ENCODE peak calls at places on chromosomes 7 and 10, in four cellular contexts. Y is CD8-positive, alpha-beta memory T cell; Z is fibroblast of lung; X is osteoblast. L is an unnamed sample.

GRCh38 chr10:64093946-64094560 is 572.9 kb downstream of the REEP3 start:
- DNase-seq in X (no peak), Z (no peak), Y (no peak), L (no peak)

GRCh38 chr7:8625612-8626011 is 192.2 kb downstream of the NXPH1 start:
- DNase-seq in Z (no peak), Y (no peak), X (no peak), L (no peak)

GRCh38 chr7:123355576-123356195 is 155.9 kb upstream of the SLC13A1 start:
- DNase-seq in Z (no peak), X (no peak), Y (no peak), L (no peak)

GRCh38 chr7:42734568-42734967 is 177.3 kb downstream of the C7orf25 start:
- DNase-seq in Y (no peak), X (peak; percentile 80), Z (peak; percentile 8), L (no peak)

GRCh38 chr10:132826524-132827422 is 40.8 kb upstream of the NKX6-2 start:
- DNase-seq in Y (no peak), Z (no peak), X (no peak), L (no peak)

GRCh38 chr7:100568936-100569844 is 4.5 kb downstream of the SAP25 start:
- DNase-seq in Z (no peak), Y (peak; percentile 47), X (peak; percentile 88), L (peak; percentile 40)

GRCh38 chr10:74039561-74040145 is 41.7 kb downstream of the VCL start:
- DNase-seq in Y (no peak), Z (peak; percentile 79), X (peak; percentile 89), L (peak; percentile 73)

GRCh38 chr10:5283305-5284158 is 81.2 kb upstream of the UCN3 start:
- DNase-seq in Z (peak; percentile 66), X (no peak), Y (no peak), L (peak; percentile 70)

GRCh38 chr10:35781643-35782035 is 139.5 kb upstream of the FZD8 start:
- DNase-seq in Y (no peak), Z (no peak), X (no peak), L (no peak)

GRCh38 chr7:142513221-142513955 is 235.9 kb upstream of the PRSS1 start:
- DNase-seq in X (no peak), Y (no peak), Z (no peak), L (peak; percentile 80)

GRCh38 chr10:61643316-61643751 is 19.4 kb upstream of the CABCOCO1 start:
- DNase-seq in X (peak; percentile 15), Z (peak; percentile 51), Y (no peak), L (peak; percentile 75)

GRCh38 chr7:18675579-18675978 is 180.0 kb downstream of the HDAC9 start:
- DNase-seq in Z (no peak), X (no peak), Y (no peak), L (no peak)

GRCh38 chr10:14707441-14707840 is 67.3 kb downstream of the FAM107B start:
- DNase-seq in Z (no peak), Y (no peak), X (peak; percentile 59), L (peak; percentile 64)

GRCh38 chr7:347644-348479 is 57.9 kb downstream of the FOXL3 start:
- DNase-seq in Y (no peak), X (no peak), Z (no peak), L (no peak)

GRCh38 chr7:35697414-35698175 is 2.7 kb upstream of the HERPUD2 start:
- DNase-seq in Y (no peak), X (no peak), Z (peak; percentile 39), L (peak; percentile 61)

GRCh38 chr10:74558403-74558802 is 268.0 kb upstream of the KAT6B start:
- DNase-seq in Z (no peak), X (no peak), Y (no peak), L (no peak)

GRCh38 chr7:6530626-6531491 is 20.4 kb downstream of the GRID2IP start:
- DNase-seq in Z (no peak), X (peak; percentile 73), Y (peak; percentile 65), L (peak; percentile 7)

GRCh38 chr7:29146082-29146706 is at the start of gene CPVL:
- DNase-seq in Z (no peak), Y (no peak), X (no peak), L (no peak)

GRCh38 chr10:126729314-126729871 is 58.9 kb upstream of the C10orf90 start:
- DNase-seq in Y (no peak), Z (no peak), X (no peak), L (peak; percentile 36)

GRCh38 chr10:110215751-110216150 is 8.3 kb downstream of the MXI1 start:
- DNase-seq in Y (no peak), Z (no peak), X (no peak), L (no peak)

GRCh38 chr7:138663741-138664710 is 37.1 kb downstream of the SVOPL start:
- DNase-seq in X (no peak), Z (peak; percentile 2), Y (no peak), L (peak; percentile 62)

GRCh38 chr7:92634125-92634710 is 44.0 kb upstream of the FAM133B start:
- DNase-seq in X (no peak), Y (no peak), Z (peak; percentile 20), L (no peak)

GRCh38 chr7:16084370-16084769 is 337.0 kb downstream of the CRPPA start:
- DNase-seq in Y (no peak), X (no peak), Z (peak; percentile 22), L (peak; percentile 39)

GRCh38 chr10:117090831-117091230 is 47.2 kb downstream of the VAX1 start:
- DNase-seq in X (no peak), Z (no peak), Y (no peak), L (no peak)

GRCh38 chr7:81415181-81415580 is 354.7 kb downstream of the HGF start:
- DNase-seq in X (no peak), Z (no peak), Y (no peak), L (no peak)

GRCh38 chr7:140316165-140316661 is 82.1 kb downstream of the SLC37A3 start:
- DNase-seq in X (peak; percentile 94), Y (no peak), Z (peak; percentile 62), L (peak; percentile 88)

GRCh38 chr10:99619090-99619800 is 994 bp downstream of the SLC25A28 start:
- DNase-seq in Z (peak; percentile 18), Y (no peak), X (peak; percentile 90), L (peak; percentile 57)

GRCh38 chr7:83449781-83450180 is 199.2 kb downstream of the SEMA3E start:
- DNase-seq in X (no peak), Z (no peak), Y (no peak), L (no peak)

GRCh38 chr7:144256112-144256511 is 8.5 kb downstream of the OR2A7 start:
- DNase-seq in Y (no peak), X (no peak), Z (peak; percentile 75), L (no peak)

GRCh38 chr10:63227207-63227895 is 94.2 kb downstream of the NRBF2 start:
- DNase-seq in Z (no peak), Y (no peak), X (no peak), L (no peak)

GRCh38 chr7:69635572-69636190 is 37.4 kb downstream of the AUTS2 start:
- DNase-seq in X (no peak), Z (no peak), Y (no peak), L (no peak)

GRCh38 chr10:30007406-30007805 is 52.0 kb downstream of the JCAD start:
- DNase-seq in Y (no peak), Z (no peak), X (no peak), L (peak; percentile 51)

GRCh38 chr10:19791032-19791431 is 25.2 kb upstream of the PLXDC2 start:
- DNase-seq in X (no peak), Y (no peak), Z (no peak), L (no peak)

GRCh38 chr10:130360826-130361311 is 224.7 kb downstream of the GLRX3 start:
- DNase-seq in Y (no peak), Z (no peak), X (peak; percentile 74), L (no peak)

GRCh38 chr10:23314835-23315239 is 29.8 kb downstream of the C10orf67 start:
- DNase-seq in Z (peak; percentile 95), Y (peak; percentile 34), X (peak; percentile 56), L (peak; percentile 92)

GRCh38 chr7:80147543-80148376 is 13.1 kb downstream of the GNAI1 start:
- DNase-seq in Z (peak; percentile 93), X (peak; percentile 41), Y (no peak), L (peak; percentile 89)
- H3K4me1 ChIP-seq in Z (peaks cover 33% of the 10 kb centered on the region), X (peaks cover 50% of the 10 kb centered on the region), Y (no peaks in the 10 kb centered on the region), L (peaks cover 82% of the 10 kb centered on the region)

DNA sequence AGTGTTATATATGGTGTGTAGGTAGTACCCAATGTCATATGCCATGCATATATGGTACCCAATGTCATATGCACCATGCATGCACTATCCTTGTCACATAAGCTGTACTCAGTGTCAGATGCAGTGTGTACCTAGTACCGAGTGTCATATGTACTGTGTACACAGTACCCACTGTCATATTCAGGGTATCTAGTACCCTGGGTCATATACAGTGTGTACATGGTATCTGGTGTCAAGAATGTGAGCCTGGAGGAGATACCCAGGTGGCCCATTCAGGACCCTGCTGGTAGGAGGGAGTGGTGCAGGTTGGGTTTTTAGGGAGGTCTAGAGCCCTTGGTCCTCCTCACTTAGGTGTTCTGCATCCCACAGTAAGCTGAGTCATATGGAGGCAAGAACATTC is 1.8 kb downstream of the ZMYND11 start:
- DNase-seq in X (peak; percentile 87), Z (peak; percentile 8), Y (peak; percentile 18), L (peak; percentile 58)
- H3K4me3 ChIP-seq in X (peak overlapping the region; percentile 82), Z (peak overlapping the region; percentile 92), Y (peak overlapping the region; percentile 82), L (peak overlapping the region; percentile 89)

GRCh38 chr10:112259688-112260087 is 23.5 kb upstream of the TECTB start:
- DNase-seq in Z (no peak), Y (no peak), X (no peak), L (no peak)

GRCh38 chr10:112261281-112261822 is 21.8 kb upstream of the TECTB start:
- DNase-seq in Y (no peak), X (no peak), Z (peak; percentile 64), L (peak; percentile 20)

GRCh38 chr10:112260831-112261230 is 22.4 kb upstream of the TECTB start:
- DNase-seq in X (no peak), Y (no peak), Z (no peak), L (no peak)

GRCh38 chr10:112265745-112266144 is 17.5 kb upstream of the TECTB start:
- DNase-seq in X (no peak), Y (no peak), Z (peak; percentile 7), L (no peak)

DNA sequence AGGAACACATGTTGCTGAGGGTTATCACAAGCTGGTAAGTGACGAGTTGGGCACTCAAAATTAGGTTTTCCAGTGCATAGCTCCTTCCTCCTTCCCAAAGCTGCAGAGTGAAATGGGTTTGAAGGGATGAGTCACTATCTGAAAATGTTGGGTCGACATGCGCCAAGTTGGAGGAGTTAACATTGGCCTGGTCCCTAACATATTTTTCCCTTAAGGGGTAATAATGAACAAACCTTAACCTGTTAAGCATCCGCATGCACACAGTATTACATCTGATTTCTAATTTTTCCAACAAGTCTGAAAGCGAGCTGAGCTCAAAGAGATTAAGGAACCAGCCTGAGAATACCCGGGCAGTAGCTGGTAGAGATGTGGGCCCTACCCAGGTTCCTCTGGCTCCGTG is 20.6 kb upstream of the TECTB start:
- DNase-seq in Z (no peak), X (no peak), Y (no peak), L (no peak)
- H3K4me1 ChIP-seq in Z (peaks cover 10% of the 10 kb centered on the region), X (peaks cover 23% of the 10 kb centered on the region), Y (no peaks in the 10 kb centered on the region), L (peaks cover 48% of the 10 kb centered on the region)

GRCh38 chr7:105611856-105612775 is 30.8 kb upstream of the EFCAB10 start:
- DNase-seq in Z (peak; percentile 19), X (peak; percentile 83), Y (no peak), L (no peak)
- H3K4me3 ChIP-seq in Z (no peak overlapping the region), X (no peak overlapping the region), Y (no peak overlapping the region), L (no peak overlapping the region)

L was measured in adipocyte.